ENCODE peak calls at places on chromosomes 6 and 20, in nine cellular contexts. One of them, this sample, is unnamed.

GRCh38 chr6:144546807-144547206 is 261.7 kb downstream of the UTRN start:
- DNase-seq in endothelial cell of umbilical vein: no peak
- DNase-seq in PC-3: no peak
- DNase-seq in SK-N-SH: no peak
- DNase-seq in MM.1S: no peak
- DNase-seq in fibroblast of lung: no peak
- DNase-seq in neural progenitor cell: no peak
- DNase-seq in IMR-90: no peak
- DNase-seq in astrocyte: no peak
- DNase-seq in this sample: no peak

GRCh38 chr6:137494281-137494966 is at the start of gene OLIG3:
- DNase-seq in endothelial cell of umbilical vein: no peak
- DNase-seq in PC-3: no peak
- DNase-seq in SK-N-SH: no peak
- DNase-seq in MM.1S: no peak
- DNase-seq in fibroblast of lung: no peak
- DNase-seq in neural progenitor cell: peak
- DNase-seq in IMR-90: no peak
- DNase-seq in astrocyte: no peak
- DNase-seq in this sample: peak

GRCh38 chr20:19497064-19497463 is 261.0 kb upstream of the RIN2 start:
- DNase-seq in endothelial cell of umbilical vein: no peak
- DNase-seq in PC-3: peak
- DNase-seq in SK-N-SH: no peak
- DNase-seq in MM.1S: no peak
- DNase-seq in fibroblast of lung: peak
- DNase-seq in neural progenitor cell: no peak
- DNase-seq in IMR-90: peak
- DNase-seq in astrocyte: peak
- DNase-seq in this sample: no peak

GRCh38 chr6:137698636-137699035 is 168.4 kb upstream of the TNFAIP3 start:
- DNase-seq in endothelial cell of umbilical vein: peak
- DNase-seq in PC-3: no peak
- DNase-seq in SK-N-SH: no peak
- DNase-seq in MM.1S: peak
- DNase-seq in fibroblast of lung: no peak
- DNase-seq in neural progenitor cell: no peak
- DNase-seq in IMR-90: peak
- DNase-seq in astrocyte: no peak
- DNase-seq in this sample: no peak

GRCh38 chr6:142501795-142502194 is 200.0 kb downstream of the ADGRG6 start:
- DNase-seq in endothelial cell of umbilical vein: no peak
- DNase-seq in PC-3: no peak
- DNase-seq in SK-N-SH: no peak
- DNase-seq in MM.1S: no peak
- DNase-seq in fibroblast of lung: no peak
- DNase-seq in neural progenitor cell: no peak
- DNase-seq in IMR-90: no peak
- DNase-seq in astrocyte: no peak
- DNase-seq in this sample: no peak

GRCh38 chr20:48760403-48760889 is 67.4 kb downstream of the PREX1 start:
- DNase-seq in endothelial cell of umbilical vein: peak
- DNase-seq in PC-3: peak
- DNase-seq in SK-N-SH: no peak
- DNase-seq in MM.1S: peak
- DNase-seq in fibroblast of lung: peak
- DNase-seq in neural progenitor cell: no peak
- DNase-seq in IMR-90: peak
- DNase-seq in astrocyte: peak
- DNase-seq in this sample: no peak

GRCh38 chr6:39446909-39447308 is 124.4 kb upstream of the KCNK16 start:
- DNase-seq in endothelial cell of umbilical vein: no peak
- DNase-seq in PC-3: no peak
- DNase-seq in SK-N-SH: no peak
- DNase-seq in MM.1S: no peak
- DNase-seq in fibroblast of lung: peak
- DNase-seq in neural progenitor cell: no peak
- DNase-seq in IMR-90: no peak
- DNase-seq in astrocyte: peak
- DNase-seq in this sample: no peak

GRCh38 chr6:135250751-135251356 is 69.7 kb downstream of the MYB start:
- DNase-seq in endothelial cell of umbilical vein: no peak
- DNase-seq in PC-3: no peak
- DNase-seq in SK-N-SH: no peak
- DNase-seq in MM.1S: no peak
- DNase-seq in fibroblast of lung: no peak
- DNase-seq in neural progenitor cell: peak
- DNase-seq in IMR-90: no peak
- DNase-seq in astrocyte: no peak
- DNase-seq in this sample: peak

GRCh38 chr6:14399635-14400034 is 282.1 kb downstream of the CD83 start:
- DNase-seq in endothelial cell of umbilical vein: no peak
- DNase-seq in PC-3: no peak
- DNase-seq in SK-N-SH: no peak
- DNase-seq in MM.1S: no peak
- DNase-seq in fibroblast of lung: no peak
- DNase-seq in neural progenitor cell: no peak
- DNase-seq in IMR-90: peak
- DNase-seq in astrocyte: no peak
- DNase-seq in this sample: no peak

GRCh38 chr20:39825950-39826349 is 863.1 kb downstream of the MAFB start:
- DNase-seq in endothelial cell of umbilical vein: peak
- DNase-seq in PC-3: no peak
- DNase-seq in SK-N-SH: no peak
- DNase-seq in MM.1S: no peak
- DNase-seq in fibroblast of lung: peak
- DNase-seq in neural progenitor cell: no peak
- DNase-seq in IMR-90: peak
- DNase-seq in astrocyte: peak
- DNase-seq in this sample: no peak

GRCh38 chr6:21185849-21186478 is 407.6 kb upstream of the SOX4 start:
- DNase-seq in endothelial cell of umbilical vein: peak
- DNase-seq in PC-3: no peak
- DNase-seq in SK-N-SH: no peak
- DNase-seq in MM.1S: no peak
- DNase-seq in fibroblast of lung: no peak
- DNase-seq in neural progenitor cell: peak
- DNase-seq in IMR-90: no peak
- DNase-seq in astrocyte: no peak
- DNase-seq in this sample: peak

GRCh38 chr6:9514146-9514545 is 900.7 kb downstream of the TFAP2A start:
- DNase-seq in endothelial cell of umbilical vein: no peak
- DNase-seq in PC-3: no peak
- DNase-seq in SK-N-SH: no peak
- DNase-seq in MM.1S: no peak
- DNase-seq in fibroblast of lung: no peak
- DNase-seq in neural progenitor cell: no peak
- DNase-seq in IMR-90: no peak
- DNase-seq in astrocyte: no peak
- DNase-seq in this sample: no peak

GRCh38 chr20:47274449-47275108 is 81.9 kb downstream of the ZMYND8 start:
- DNase-seq in endothelial cell of umbilical vein: peak
- DNase-seq in PC-3: peak
- DNase-seq in SK-N-SH: no peak
- DNase-seq in MM.1S: no peak
- DNase-seq in fibroblast of lung: peak
- DNase-seq in neural progenitor cell: no peak
- DNase-seq in IMR-90: peak
- DNase-seq in astrocyte: peak
- DNase-seq in this sample: no peak

GRCh38 chr6:19759117-19759880 is 77.9 kb upstream of the ID4 start:
- DNase-seq in endothelial cell of umbilical vein: no peak
- DNase-seq in PC-3: peak
- DNase-seq in SK-N-SH: no peak
- DNase-seq in MM.1S: no peak
- DNase-seq in fibroblast of lung: peak
- DNase-seq in neural progenitor cell: no peak
- DNase-seq in IMR-90: peak
- DNase-seq in astrocyte: peak
- DNase-seq in this sample: no peak

DNA sequence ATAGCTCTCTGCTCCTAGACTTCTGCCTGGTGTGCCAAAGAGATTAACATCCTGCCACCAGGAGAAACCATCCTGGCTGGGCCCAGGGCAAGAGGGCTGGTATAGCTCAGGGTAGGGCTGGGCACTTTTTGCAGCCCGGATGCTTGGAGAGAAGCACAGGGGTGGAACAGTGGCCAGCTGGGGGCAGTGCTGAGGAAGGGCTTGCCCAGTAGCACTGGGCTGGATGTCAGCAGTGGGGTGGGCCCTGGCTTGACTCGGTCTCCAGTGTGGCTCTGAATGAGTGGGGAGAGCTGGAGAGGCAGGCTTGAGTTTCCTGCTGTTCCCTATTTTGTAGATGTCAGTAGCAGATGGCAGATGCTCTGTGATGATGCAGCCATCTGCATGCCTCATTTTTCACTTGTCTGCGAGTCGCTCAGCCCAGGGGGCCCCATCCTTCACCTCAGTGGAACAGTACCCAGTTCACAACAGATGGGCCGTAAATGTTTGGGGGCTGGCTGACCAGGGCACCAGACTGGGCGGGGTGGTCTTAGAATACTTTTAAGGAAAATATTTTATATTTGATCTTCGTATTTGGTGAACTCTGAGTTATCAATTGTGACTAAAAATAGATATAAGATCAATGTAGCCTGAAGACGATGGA is 56.4 kb upstream of the TULP1 start:
- DNase-seq in endothelial cell of umbilical vein: no peak
- DNase-seq in PC-3: peak
- DNase-seq in SK-N-SH: peak
- DNase-seq in MM.1S: no peak
- DNase-seq in fibroblast of lung: no peak
- DNase-seq in neural progenitor cell: peak
- DNase-seq in IMR-90: no peak
- DNase-seq in astrocyte: no peak
- DNase-seq in this sample: peak
- H3K27ac ChIP-seq in endothelial cell of umbilical vein: no peak
- H3K27ac ChIP-seq in PC-3: no peak
- H3K27ac ChIP-seq in SK-N-SH: no peak
- H3K27ac ChIP-seq in MM.1S: no peak
- H3K27ac ChIP-seq in fibroblast of lung: no peak
- H3K27ac ChIP-seq in neural progenitor cell: no peak
- H3K27ac ChIP-seq in IMR-90: no peak
- H3K27ac ChIP-seq in astrocyte: no peak
- H3K27ac ChIP-seq in this sample: no peak

DNA sequence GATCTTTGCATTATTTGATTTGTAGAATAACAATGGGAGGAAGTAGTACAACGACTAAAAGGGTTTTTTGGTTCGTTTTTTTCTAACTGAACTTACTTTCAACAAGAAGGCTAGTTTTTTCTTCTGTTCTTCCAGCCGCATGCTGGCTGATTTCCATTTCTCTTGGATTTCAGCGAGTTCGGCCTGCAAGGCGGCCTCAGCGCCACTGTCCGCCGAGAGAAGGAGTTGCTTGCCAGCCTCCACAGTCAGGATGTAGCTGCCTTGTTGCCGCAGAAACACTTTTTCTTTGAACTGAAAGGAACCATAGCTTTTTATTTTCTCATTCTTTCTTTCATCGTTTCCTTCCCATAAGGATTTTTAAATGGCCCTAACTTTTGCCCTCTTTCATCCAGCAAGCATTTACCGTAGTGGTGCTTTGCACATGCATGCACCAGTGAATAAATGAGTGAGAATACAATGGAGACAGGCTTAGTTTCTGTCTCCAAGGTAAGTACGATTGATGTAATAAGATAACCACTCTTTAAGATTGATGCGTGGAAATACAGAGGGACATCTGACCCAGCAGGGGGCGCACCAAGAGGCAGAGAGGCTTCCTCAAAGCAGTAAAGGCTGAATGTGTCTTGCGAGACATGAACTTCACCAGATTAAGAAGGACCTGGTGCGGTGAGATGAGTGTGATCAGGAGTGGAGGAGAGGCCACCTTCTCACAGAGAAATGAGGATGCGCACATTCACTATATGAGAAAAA is 398.8 kb downstream of the ESR1 start:
- DNase-seq in endothelial cell of umbilical vein: peak
- DNase-seq in PC-3: peak
- DNase-seq in SK-N-SH: no peak
- DNase-seq in MM.1S: no peak
- DNase-seq in fibroblast of lung: no peak
- DNase-seq in neural progenitor cell: peak
- DNase-seq in IMR-90: peak
- DNase-seq in astrocyte: no peak
- DNase-seq in this sample: peak
- TF ChIP-seq CTCF in endothelial cell of umbilical vein: peak
- TF ChIP-seq CTCF in PC-3: peak
- TF ChIP-seq CTCF in SK-N-SH: peak
- TF ChIP-seq CTCF in MM.1S: peak
- TF ChIP-seq CTCF in fibroblast of lung: peak
- TF ChIP-seq CTCF in neural progenitor cell: peak
- TF ChIP-seq CTCF in IMR-90: peak
- TF ChIP-seq CTCF in astrocyte: peak
- TF ChIP-seq CTCF in this sample: peak

GRCh38 chr20:50304501-50304856 is 113.8 kb downstream of the CEBPB start:
- DNase-seq in endothelial cell of umbilical vein: no peak
- DNase-seq in PC-3: no peak
- DNase-seq in SK-N-SH: peak
- DNase-seq in MM.1S: no peak
- DNase-seq in fibroblast of lung: peak
- DNase-seq in neural progenitor cell: no peak
- DNase-seq in IMR-90: peak
- DNase-seq in astrocyte: peak
- DNase-seq in this sample: peak
- H3K9ac ChIP-seq in endothelial cell of umbilical vein: no peak
- H3K9ac ChIP-seq in PC-3: no peak
- H3K9ac ChIP-seq in SK-N-SH: no peak
- H3K9ac ChIP-seq in MM.1S: no peak
- H3K9ac ChIP-seq in fibroblast of lung: peak
- H3K9ac ChIP-seq in neural progenitor cell: no peak
- H3K9ac ChIP-seq in IMR-90: peak
- H3K9ac ChIP-seq in astrocyte: peak
- H3K9ac ChIP-seq in this sample: no peak

DNA sequence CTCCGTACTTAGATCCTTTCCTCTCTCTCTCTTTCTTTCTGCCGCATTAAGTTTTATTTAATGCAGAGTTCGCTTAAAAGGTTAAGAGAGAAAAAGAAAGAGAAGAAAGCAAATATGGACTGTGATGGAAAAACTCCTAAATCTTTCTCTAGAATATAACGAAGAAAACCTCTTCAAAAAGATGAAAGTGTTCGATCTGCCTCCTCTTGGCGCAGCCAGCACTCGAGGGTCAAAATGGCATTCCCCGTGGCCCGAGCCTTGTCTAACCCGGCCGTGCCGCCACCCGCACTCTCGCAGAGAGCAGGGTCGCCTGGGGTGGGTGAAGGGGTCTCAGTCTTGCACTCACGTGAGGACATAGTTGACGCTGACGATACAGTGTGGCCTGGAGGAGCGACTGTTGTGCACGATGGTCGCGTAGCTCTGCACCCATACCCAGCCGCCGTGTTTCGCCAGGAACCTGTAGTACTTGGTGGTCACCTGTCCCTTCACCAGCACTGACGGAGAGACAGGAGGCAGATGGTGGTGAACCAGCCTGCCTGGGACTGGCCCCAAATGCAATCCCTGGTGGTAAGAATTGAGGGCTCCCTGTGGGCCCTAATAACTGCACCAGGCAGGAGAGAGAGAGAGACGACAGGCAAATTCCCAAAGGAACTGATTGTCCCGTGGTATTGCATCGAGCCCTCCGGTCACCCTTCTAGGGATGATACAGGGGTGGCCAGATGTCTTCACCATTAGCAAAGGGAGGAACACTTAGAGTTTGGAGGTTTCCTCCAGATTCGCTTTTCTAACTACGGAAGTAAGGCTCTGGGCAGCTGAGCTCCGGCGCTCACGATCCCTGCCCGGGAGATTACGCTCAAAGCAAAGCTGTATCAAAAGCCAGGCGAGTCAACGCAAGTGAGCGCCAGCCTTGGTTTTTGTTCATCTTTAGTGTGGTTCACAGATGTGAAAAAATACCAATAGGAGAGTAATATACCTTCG is 17.5 kb downstream of the SIM1 start:
- DNase-seq in endothelial cell of umbilical vein: no peak
- DNase-seq in PC-3: no peak
- DNase-seq in SK-N-SH: no peak
- DNase-seq in MM.1S: no peak
- DNase-seq in fibroblast of lung: no peak
- DNase-seq in neural progenitor cell: peak
- DNase-seq in IMR-90: no peak
- DNase-seq in astrocyte: no peak
- DNase-seq in this sample: peak
- H3K27ac ChIP-seq in endothelial cell of umbilical vein: no peak
- H3K27ac ChIP-seq in PC-3: no peak
- H3K27ac ChIP-seq in SK-N-SH: no peak
- H3K27ac ChIP-seq in MM.1S: no peak
- H3K27ac ChIP-seq in fibroblast of lung: no peak
- H3K27ac ChIP-seq in neural progenitor cell: no peak
- H3K27ac ChIP-seq in IMR-90: no peak
- H3K27ac ChIP-seq in astrocyte: no peak
- H3K27ac ChIP-seq in this sample: no peak